ENCODE peak calls at places on chromosomes 13 and 19, in five cellular contexts. B is heart right ventricle; W is A673; X is activated naive CD4-positive, alpha-beta T cell; Q is T-helper 17 cell. Y is an unnamed sample.

GRCh38 chr19:49491804-49492572 is 4.2 kb upstream of the RPS11 start:
- DNase-seq in B (no peak), W (no peak), X (no peak), Q (no peak), Y (no peak)

GRCh38 chr19:48400018-48400742 is 6.7 kb downstream of the GRIN2D start:
- DNase-seq in B (peak), W (peak), X (no peak), Q (peak), Y (peak)

GRCh38 chr19:17846146-17846545 is 1.6 kb downstream of the JAK3 start:
- DNase-seq in B (no peak), W (no peak), X (no peak), Q (peak), Y (no peak)

GRCh38 chr19:4619668-4620294 is 19.5 kb upstream of the TNFAIP8L1 start:
- DNase-seq in B (no peak), W (no peak), X (no peak), Q (no peak), Y (no peak)

GRCh38 chr13:44417446-44417845 is 43.8 kb downstream of the SERP2 start:
- DNase-seq in B (no peak), W (no peak), X (no peak), Q (no peak), Y (no peak)

GRCh38 chr13:97953376-97953970 is at the start of gene IPO5:
- DNase-seq in B (no peak), W (no peak), X (no peak), Q (no peak), Y (no peak)

GRCh38 chr19:58361900-58362271 is 665 bp downstream of the ZNF497 start:
- DNase-seq in B (peak), W (peak), X (no peak), Q (no peak), Y (peak)

GRCh38 chr19:48390188-48391099 is 907 bp downstream of the KDELR1 start:
- DNase-seq in B (peak), W (peak), X (peak), Q (peak), Y (peak)

GRCh38 chr19:8585894-8586750 is 8.9 kb upstream of the MYO1F start:
- DNase-seq in B (peak), W (peak), X (peak), Q (peak), Y (peak)

GRCh38 chr19:41323430-41324125 is 13.6 kb downstream of the CCDC97 start:
- DNase-seq in B (peak), W (peak), X (no peak), Q (no peak), Y (peak)

GRCh38 chr19:2534374-2535050 is 58.6 kb downstream of the GADD45B start:
- DNase-seq in B (no peak), W (no peak), X (no peak), Q (no peak), Y (no peak)

GRCh38 chr13:94224670-94225069 is 254.8 kb downstream of the DCT start:
- DNase-seq in B (no peak), W (no peak), X (no peak), Q (no peak), Y (no peak)

GRCh38 chr13:26927511-26927910 is 166.9 kb upstream of the GPR12 start:
- DNase-seq in B (no peak), W (no peak), X (no peak), Q (no peak), Y (no peak)

GRCh38 chr13:52862358-52863206 is 14.1 kb upstream of the PCDH8 start:
- DNase-seq in B (no peak), W (peak), X (no peak), Q (no peak), Y (peak)

GRCh38 chr19:13016245-13016627 is 21.0 kb downstream of the NFIX start:
- DNase-seq in B (no peak), W (no peak), X (no peak), Q (no peak), Y (no peak)

GRCh38 chr19:37218592-37218935 is 550 bp downstream of the ZNF383 start:
- DNase-seq in B (no peak), W (no peak), X (no peak), Q (no peak), Y (no peak)

GRCh38 chr13:78015782-78016181 is 97.2 kb upstream of the EDNRB start:
- DNase-seq in B (no peak), W (no peak), X (no peak), Q (no peak), Y (no peak)

GRCh38 chr19:39498262-39499081 is at the start of gene DLL3:
- DNase-seq in B (no peak), W (peak), X (no peak), Q (no peak), Y (peak)

GRCh38 chr13:75341025-75341424 is 140.9 kb downstream of the TBC1D4 start:
- DNase-seq in B (no peak), W (no peak), X (no peak), Q (no peak), Y (no peak)

GRCh38 chr19:16386619-16387240 is 62.1 kb downstream of the KLF2 start:
- DNase-seq in B (no peak), W (peak), X (peak), Q (peak), Y (peak)

GRCh38 chr13:29886446-29886845 is 36.0 kb upstream of the UBL3 start:
- DNase-seq in B (no peak), W (no peak), X (no peak), Q (no peak), Y (no peak)

GRCh38 chr19:45471866-45472556 is 4.2 kb downstream of the FOSB start:
- DNase-seq in B (no peak), W (no peak), X (no peak), Q (no peak), Y (no peak)

GRCh38 chr13:111573362-111573761 is 252.9 kb downstream of the TEX29 start:
- DNase-seq in B (no peak), W (no peak), X (no peak), Q (no peak), Y (no peak)

GRCh38 chr19:36488816-36489138 is 584 bp downstream of the ZNF566 start:
- DNase-seq in B (no peak), W (peak), X (no peak), Q (no peak), Y (peak)

GRCh38 chr13:107203146-107203847 is 635.4 kb upstream of the ARGLU1 start:
- DNase-seq in B (no peak), W (peak), X (no peak), Q (no peak), Y (peak)

GRCh38 chr19:1584500-1585242 is 8.0 kb downstream of the MBD3 start:
- DNase-seq in B (no peak), W (no peak), X (no peak), Q (no peak), Y (no peak)

GRCh38 chr13:114148521-114148855 is 16.1 kb upstream of the RASA3 start:
- DNase-seq in B (no peak), W (no peak), X (peak), Q (peak), Y (no peak)

GRCh38 chr19:34366670-34367423 is 1.9 kb downstream of the GPI start:
- DNase-seq in B (no peak), W (no peak), X (no peak), Q (no peak), Y (no peak)

GRCh38 chr13:75359266-75359665 is 122.7 kb downstream of the TBC1D4 start:
- DNase-seq in B (no peak), W (no peak), X (no peak), Q (no peak), Y (no peak)

GRCh38 chr19:1274852-1275259 is 474 bp upstream of the FAM174C start:
- DNase-seq in B (no peak), W (peak), X (no peak), Q (no peak), Y (no peak)

GRCh38 chr13:42041017-42041683 is 7.3 kb upstream of the DGKH start:
- DNase-seq in B (peak), W (peak), X (no peak), Q (peak), Y (peak)

GRCh38 chr13:100454876-100455275 is 133.7 kb downstream of the GGACT start:
- DNase-seq in B (no peak), W (peak), X (no peak), Q (no peak), Y (peak)

GRCh38 chr13:90867336-90867683 is 480.2 kb upstream of the MIR17HG start:
- DNase-seq in B (peak), W (peak), X (no peak), Q (no peak), Y (peak)

GRCh38 chr19:6271721-6272410 is 7.9 kb downstream of the MLLT1 start:
- DNase-seq in B (peak), W (no peak), X (no peak), Q (no peak), Y (no peak)

Y was measured in NCI-H69.